ENCODE peak calls at places on chromosomes 7 and 10, in five cellular contexts. A, I, X, N and W are unnamed samples.
A peak's percentile ranks its signal among the peaks of the same experiment; 100 is the strongest.

GRCh38 chr10:90818736-90819135 is 39.1 kb downstream of the HTR7 start:
- DNase-seq in X (no peak), N (no peak), I (no peak), A (no peak), W (no peak)

GRCh38 chr10:112078003-112078402 is 105.6 kb downstream of the GPAM start:
- DNase-seq in N (no peak), A (no peak), I (no peak), X (no peak), W (no peak)

GRCh38 chr7:73683056-73683915 is at the start of the genes BUD23 and DNAJC30:
- DNase-seq in X (peak; percentile 98), A (peak; percentile 98), I (peak; percentile 90), N (peak; percentile 96), W (peak; percentile 97)

GRCh38 chr7:83053965-83054364 is 108.7 kb downstream of the PCLO start:
- DNase-seq in N (no peak), X (no peak), A (no peak), I (no peak), W (no peak)

GRCh38 chr10:70440296-70441160 is 953 bp downstream of the NODAL start:
- DNase-seq in X (no peak), I (no peak), A (no peak), N (no peak), W (no peak)

GRCh38 chr7:101306307-101306706 is 15.3 kb downstream of the IFT22 start:
- DNase-seq in A (no peak), N (no peak), I (no peak), X (no peak), W (no peak)

GRCh38 chr10:21052072-21052708 is 155.1 kb upstream of the NEBL start:
- DNase-seq in I (no peak), A (no peak), N (no peak), X (no peak), W (no peak)

GRCh38 chr7:122306320-122307227 is 2.0 kb upstream of the FEZF1 start:
- DNase-seq in A (no peak), X (no peak), I (no peak), N (no peak), W (no peak)

GRCh38 chr10:74179124-74179710 is 28.2 kb downstream of the ADK start:
- DNase-seq in X (no peak), I (no peak), N (no peak), A (no peak), W (no peak)

GRCh38 chr7:45446195-45446944 is 127.8 kb upstream of the ADCY1 start:
- DNase-seq in I (no peak), N (no peak), X (no peak), A (no peak), W (no peak)

GRCh38 chr7:44176486-44176885 is 12.8 kb downstream of the GCK start:
- DNase-seq in A (no peak), I (no peak), N (no peak), X (no peak), W (no peak)

GRCh38 chr10:79402951-79403350 is 42.5 kb downstream of the ZCCHC24 start:
- DNase-seq in X (peak; percentile 44), I (no peak), N (no peak), A (peak; percentile 12), W (no peak)

GRCh38 chr10:99926925-99927718 is 82.6 kb downstream of the DNMBP start:
- DNase-seq in I (no peak), A (peak; percentile 34), N (peak; percentile 26), X (peak; percentile 56), W (peak; percentile 72)

GRCh38 chr7:75688200-75689136 is 50.3 kb downstream of the HIP1 start:
- DNase-seq in N (no peak), X (no peak), I (no peak), A (no peak), W (peak; percentile 73)

GRCh38 chr7:44750921-44751571 is 2.4 kb downstream of the ZMIZ2 start:
- DNase-seq in X (no peak), N (no peak), A (no peak), I (no peak), W (no peak)

GRCh38 chr7:73831656-73832579 is 1.1 kb downstream of the CLDN4 start:
- DNase-seq in A (no peak), N (peak; percentile 93), I (peak; percentile 77), X (peak; percentile 90), W (no peak)

GRCh38 chr7:1537631-1538412 is 7.3 kb downstream of the MAFK start:
- DNase-seq in A (peak; percentile 84), X (peak; percentile 81), N (no peak), I (no peak), W (peak; percentile 95)

GRCh38 chr7:50667338-50667737 is 102.1 kb upstream of the DDC start:
- DNase-seq in I (no peak), X (peak; percentile 83), N (no peak), A (no peak), W (no peak)

GRCh38 chr7:154918741-154919140 is 84.2 kb downstream of the PAXIP1 start:
- DNase-seq in N (no peak), A (no peak), I (no peak), X (no peak), W (no peak)

GRCh38 chr7:133912916-133913697 is 214.0 kb upstream of the LRGUK start:
- DNase-seq in N (no peak), X (no peak), A (no peak), I (no peak), W (no peak)

GRCh38 chr10:74047304-74047703 is 49.4 kb downstream of the VCL start:
- DNase-seq in A (no peak), I (no peak), X (no peak), N (no peak), W (no peak)

GRCh38 chr7:147013820-147014219 is 897.2 kb downstream of the CNTNAP2 start:
- DNase-seq in N (no peak), X (no peak), I (no peak), A (no peak), W (no peak)

GRCh38 chr7:81859433-81859832 is 89.6 kb upstream of the HGF start:
- DNase-seq in A (no peak), N (no peak), I (no peak), X (no peak), W (no peak)

GRCh38 chr7:101602484-101603241 is 26.4 kb downstream of the MYL10 start:
- DNase-seq in I (peak; percentile 59), N (peak; percentile 72), X (peak; percentile 84), A (peak; percentile 53), W (peak; percentile 87)

GRCh38 chr10:69769395-69769989 is 32.2 kb upstream of the COL13A1 start:
- DNase-seq in N (no peak), I (peak; percentile 40), X (no peak), A (no peak), W (peak; percentile 38)

GRCh38 chr7:139574618-139575337 is 51.3 kb downstream of the CLEC2L start:
- DNase-seq in I (no peak), X (peak; percentile 15), N (no peak), A (peak; percentile 93), W (peak; percentile 78)

GRCh38 chr10:74541375-74541774 is 285.0 kb upstream of the KAT6B start:
- DNase-seq in X (no peak), I (no peak), N (no peak), A (no peak), W (no peak)

GRCh38 chr7:7271094-7271874 is 88.9 kb downstream of the C1GALT1 start:
- DNase-seq in I (no peak), N (no peak), A (no peak), X (no peak), W (no peak)

DNA sequence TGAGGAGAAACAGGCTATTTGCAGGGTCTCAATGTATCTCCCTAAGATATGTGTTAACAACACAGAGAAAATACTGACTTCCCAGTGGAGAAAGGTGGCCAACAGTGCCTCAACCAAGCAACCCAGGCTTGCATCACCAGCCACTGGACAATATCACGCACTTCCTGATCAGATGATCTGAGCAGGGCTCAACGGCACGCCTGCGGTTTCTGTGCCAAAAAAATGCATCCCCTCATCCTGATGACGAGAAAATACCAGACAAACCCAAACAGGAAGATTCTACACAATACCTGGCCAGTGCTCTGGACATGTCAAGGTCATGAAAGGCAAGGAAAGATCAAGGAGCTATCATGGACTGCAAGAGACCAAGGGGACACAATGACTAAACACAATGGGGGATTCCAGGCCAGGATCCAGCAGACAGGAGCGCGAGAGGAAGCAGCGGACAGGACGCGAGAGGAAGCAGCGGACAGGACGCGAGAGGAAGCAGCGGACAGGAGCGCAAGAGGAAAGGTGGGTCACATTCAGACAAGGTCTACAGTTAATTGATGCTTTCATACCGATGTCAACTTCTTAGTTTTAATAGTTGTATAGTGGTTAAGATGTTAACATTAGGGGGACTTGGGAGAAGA is 51.1 kb downstream of the GNA12 start:
- DNase-seq in I (no peak), N (no peak), A (no peak), X (no peak), W (no peak)
- TF ChIP-seq POLR2A in I (no peak), N (no peak), A (no peak), X (no peak), W (no peak)

GRCh38 chr7:151103973-151104372 is 17.7 kb downstream of the AGAP3 start:
- DNase-seq in N (no peak), I (no peak), A (no peak), X (no peak), W (no peak)
- TF ChIP-seq POLR2A in N (no peak), I (no peak), A (no peak), X (no peak), W (no peak)

GRCh38 chr7:40009301-40009700 is 59.2 kb downstream of the CDK13 start:
- DNase-seq in A (no peak), N (no peak), I (no peak), X (no peak), W (no peak)
- TF ChIP-seq POLR2A in A (no peak), N (no peak), I (no peak), X (no peak), W (no peak)

GRCh38 chr7:31100870-31101269 is 48.8 kb downstream of the ADCYAP1R1 start:
- DNase-seq in X (peak; percentile 5), A (no peak), N (no peak), I (no peak), W (no peak)

GRCh38 chr7:31100445-31100844 is 48.3 kb downstream of the ADCYAP1R1 start:
- DNase-seq in X (no peak), A (no peak), I (no peak), N (no peak), W (no peak)

GRCh38 chr7:31101544-31101943 is 49.4 kb downstream of the ADCYAP1R1 start:
- DNase-seq in N (no peak), X (no peak), I (no peak), A (no peak), W (no peak)

GRCh38 chr7:31098606-31099360 is 46.7 kb downstream of the ADCYAP1R1 start:
- DNase-seq in X (peak; percentile 11), N (no peak), I (no peak), A (no peak), W (no peak)

DNA sequence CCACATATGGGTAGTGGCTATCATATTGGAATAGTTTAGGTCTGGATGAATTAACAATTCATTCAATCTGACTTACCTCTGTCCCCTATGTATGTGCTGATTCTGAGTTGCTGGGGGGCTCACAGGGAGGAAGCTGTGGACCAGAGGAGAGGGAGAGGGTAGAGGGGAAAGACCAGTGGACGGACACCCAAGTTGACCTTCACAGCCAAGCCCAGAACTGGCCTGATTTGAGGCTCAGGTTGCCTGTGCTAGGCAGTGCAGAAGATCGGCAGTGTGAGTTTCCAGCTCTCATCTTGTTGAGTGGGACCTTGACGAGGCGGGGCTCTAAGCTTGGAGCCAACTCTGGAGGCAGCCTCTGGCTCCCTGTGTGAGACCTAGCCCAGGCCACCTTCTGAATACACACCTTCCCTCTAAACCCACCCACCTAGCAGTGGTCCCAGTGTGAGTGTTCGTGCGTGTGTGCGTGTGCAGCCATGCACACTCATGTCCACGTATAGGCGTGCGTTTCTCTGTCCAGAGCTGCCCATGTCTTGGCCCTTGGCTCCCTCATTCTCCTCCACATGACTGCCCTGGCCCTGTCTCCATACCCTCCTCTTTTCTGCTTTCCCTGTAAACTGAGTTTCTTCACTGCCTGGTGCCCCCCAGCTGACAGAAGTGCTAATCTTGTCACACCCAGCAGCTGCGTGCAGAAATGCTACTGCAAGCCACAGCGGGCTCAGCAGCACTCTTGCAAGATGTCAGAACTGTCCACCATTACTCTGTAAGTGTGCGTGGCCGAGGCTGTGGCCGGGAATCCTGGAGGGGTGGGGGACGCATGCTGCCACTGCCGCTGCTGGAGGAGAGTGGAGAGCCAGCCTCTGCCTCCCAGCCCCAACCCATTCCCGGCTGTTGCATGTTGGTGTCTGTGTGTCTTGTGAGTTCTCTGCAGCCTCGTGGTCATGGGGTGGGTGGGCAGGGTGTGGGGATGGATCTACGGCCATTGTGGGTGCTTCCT is 47.6 kb downstream of the ADCYAP1R1 start:
- DNase-seq in I (no peak), N (no peak), A (no peak), X (peak; percentile 19), W (peak; percentile 51)
- TF ChIP-seq POLR2A in I (no peak), N (no peak), A (no peak), X (no peak), W (no peak)